ENCODE peak calls at places on chromosomes 4 and X, in five cellular contexts. One of them, this sample, is unnamed.

GRCh38 chr4:145938618-145939177 is at the start of gene ZNF827:
- DNase-seq in HCT116: peak; percentile 64
- DNase-seq in GM12878: peak; percentile 49
- DNase-seq in HepG2: peak; percentile 77
- DNase-seq in K562: no peak
- DNase-seq in this sample: peak; percentile 45

GRCh38 chrX:54494970-54495813 is 842 bp downstream of the FGD1 start:
- DNase-seq in HCT116: no peak
- DNase-seq in GM12878: no peak
- DNase-seq in HepG2: no peak
- DNase-seq in K562: no peak
- DNase-seq in this sample: no peak

GRCh38 chr4:56764206-56764605 is 57.3 kb downstream of the SPINK2 start:
- DNase-seq in HCT116: no peak
- DNase-seq in GM12878: no peak
- DNase-seq in HepG2: no peak
- DNase-seq in K562: no peak
- DNase-seq in this sample: peak; percentile 5

GRCh38 chr4:8332038-8332857 is 62.7 kb downstream of the HTRA3 start:
- DNase-seq in HCT116: no peak
- DNase-seq in GM12878: no peak
- DNase-seq in HepG2: no peak
- DNase-seq in K562: no peak
- DNase-seq in this sample: no peak

GRCh38 chr4:118941799-118942198 is 53.1 kb downstream of the SYNPO2 start:
- DNase-seq in HCT116: no peak
- DNase-seq in GM12878: no peak
- DNase-seq in HepG2: no peak
- DNase-seq in K562: no peak
- DNase-seq in this sample: peak; percentile 20

GRCh38 chrX:120308959-120309872 is 2.0 kb downstream of the TMEM255A start:
- DNase-seq in HCT116: peak; percentile 24
- DNase-seq in GM12878: peak; percentile 47
- DNase-seq in HepG2: peak; percentile 57
- DNase-seq in K562: no peak
- DNase-seq in this sample: peak; percentile 66

GRCh38 chrX:7083468-7084396 is 63.8 kb upstream of the STS start:
- DNase-seq in HCT116: peak; percentile 23
- DNase-seq in GM12878: peak; percentile 84
- DNase-seq in HepG2: no peak
- DNase-seq in K562: no peak
- DNase-seq in this sample: peak; percentile 90

GRCh38 chr4:60923075-60923474 is 277.1 kb upstream of the ADGRL3 start:
- DNase-seq in HCT116: no peak
- DNase-seq in GM12878: no peak
- DNase-seq in HepG2: no peak
- DNase-seq in K562: no peak
- DNase-seq in this sample: no peak

GRCh38 chr4:101944649-101945048 is 154.1 kb downstream of the BANK1 start:
- DNase-seq in HCT116: no peak
- DNase-seq in GM12878: no peak
- DNase-seq in HepG2: no peak
- DNase-seq in K562: no peak
- DNase-seq in this sample: no peak

GRCh38 chr4:5708829-5709680 is 696 bp upstream of the EVC2 start:
- DNase-seq in HCT116: no peak
- DNase-seq in GM12878: no peak
- DNase-seq in HepG2: no peak
- DNase-seq in K562: no peak
- DNase-seq in this sample: no peak

GRCh38 chr4:98262431-98262830 is 1.2 kb downstream of the RAP1GDS1 start:
- DNase-seq in HCT116: no peak
- DNase-seq in GM12878: no peak
- DNase-seq in HepG2: no peak
- DNase-seq in K562: no peak
- DNase-seq in this sample: no peak

GRCh38 chr4:39996811-39997210 is 19.1 kb upstream of the PDS5A start:
- DNase-seq in HCT116: no peak
- DNase-seq in GM12878: no peak
- DNase-seq in HepG2: no peak
- DNase-seq in K562: no peak
- DNase-seq in this sample: no peak

GRCh38 chr4:39998659-39999345 is 21.1 kb upstream of the PDS5A start:
- DNase-seq in HCT116: no peak
- DNase-seq in GM12878: no peak
- DNase-seq in HepG2: no peak
- DNase-seq in K562: no peak
- DNase-seq in this sample: no peak

GRCh38 chr4:39994356-39994755 is 16.6 kb upstream of the PDS5A start:
- DNase-seq in HCT116: no peak
- DNase-seq in GM12878: no peak
- DNase-seq in HepG2: no peak
- DNase-seq in K562: no peak
- DNase-seq in this sample: no peak
- H3K27me3 ChIP-seq in HCT116: no peaks in the 10 kb centered on the region
- H3K27me3 ChIP-seq in GM12878: no peaks in the 10 kb centered on the region
- H3K27me3 ChIP-seq in HepG2: no peaks in the 10 kb centered on the region
- H3K27me3 ChIP-seq in K562: no peaks in the 10 kb centered on the region
- H3K27me3 ChIP-seq in this sample: no peaks in the 10 kb centered on the region

GRCh38 chr4:138759508-138759907 is 256.1 kb upstream of the NOCT start:
- DNase-seq in HCT116: no peak
- DNase-seq in GM12878: no peak
- DNase-seq in HepG2: no peak
- DNase-seq in K562: no peak
- DNase-seq in this sample: no peak
- TF ChIP-seq REST in HCT116: no peak
- TF ChIP-seq REST in GM12878: no peak
- TF ChIP-seq REST in HepG2: no peak
- TF ChIP-seq REST in K562: no peak
- TF ChIP-seq REST in this sample: no peak

DNA sequence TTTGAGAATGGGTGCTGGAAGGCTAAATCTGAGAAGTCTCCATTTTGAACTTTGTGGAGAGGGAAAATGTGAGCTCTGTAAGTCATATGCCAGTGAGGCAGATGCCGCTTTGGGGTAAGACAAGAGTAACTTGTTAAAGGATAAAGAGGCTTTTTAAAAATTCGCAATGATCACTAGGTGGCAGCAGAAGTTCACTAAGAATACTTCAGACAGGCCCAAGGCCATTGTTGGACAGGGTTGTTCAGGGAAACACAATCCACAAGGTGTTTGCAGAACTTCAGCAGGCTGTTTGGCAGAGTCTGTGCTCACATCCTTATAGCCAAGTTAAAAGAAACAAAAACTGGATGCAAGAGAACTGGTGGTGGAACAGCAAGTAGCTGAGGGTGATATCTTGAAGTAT is 13.7 kb upstream of the PIGA start:
- DNase-seq in HCT116: peak; percentile 39
- DNase-seq in GM12878: no peak
- DNase-seq in HepG2: peak; percentile 55
- DNase-seq in K562: peak; percentile 29
- DNase-seq in this sample: peak; percentile 32
- TF ChIP-seq CTCF in HCT116: peak; percentile 18
- TF ChIP-seq CTCF in GM12878: peak; percentile 61
- TF ChIP-seq CTCF in HepG2: peak; percentile 63
- TF ChIP-seq CTCF in K562: peak; percentile 70
- TF ChIP-seq CTCF in this sample: no peak

GRCh38 chrX:43860646-43861370 is 21.4 kb downstream of the MAOB start:
- DNase-seq in HCT116: peak; percentile 36
- DNase-seq in GM12878: no peak
- DNase-seq in HepG2: peak; percentile 81
- DNase-seq in K562: no peak
- DNase-seq in this sample: no peak

GRCh38 chrX:43861750-43862149 is 20.5 kb downstream of the MAOB start:
- DNase-seq in HCT116: peak; percentile 42
- DNase-seq in GM12878: no peak
- DNase-seq in HepG2: peak; percentile 56
- DNase-seq in K562: no peak
- DNase-seq in this sample: no peak

GRCh38 chrX:43866423-43866822 is 15.8 kb downstream of the MAOB start:
- DNase-seq in HCT116: no peak
- DNase-seq in GM12878: no peak
- DNase-seq in HepG2: no peak
- DNase-seq in K562: no peak
- DNase-seq in this sample: no peak

GRCh38 chrX:43865791-43866190 is 16.5 kb downstream of the MAOB start:
- DNase-seq in HCT116: no peak
- DNase-seq in GM12878: no peak
- DNase-seq in HepG2: no peak
- DNase-seq in K562: no peak
- DNase-seq in this sample: no peak

GRCh38 chrX:43862434-43862833 is 19.8 kb downstream of the MAOB start:
- DNase-seq in HCT116: no peak
- DNase-seq in GM12878: no peak
- DNase-seq in HepG2: no peak
- DNase-seq in K562: no peak
- DNase-seq in this sample: no peak
- H3K27me3 ChIP-seq in HCT116: no peaks in the 10 kb centered on the region
- H3K27me3 ChIP-seq in GM12878: no peaks in the 10 kb centered on the region
- H3K27me3 ChIP-seq in HepG2: no peaks in the 10 kb centered on the region
- H3K27me3 ChIP-seq in K562: no peaks in the 10 kb centered on the region
- H3K27me3 ChIP-seq in this sample: no peaks in the 10 kb centered on the region

DNA sequence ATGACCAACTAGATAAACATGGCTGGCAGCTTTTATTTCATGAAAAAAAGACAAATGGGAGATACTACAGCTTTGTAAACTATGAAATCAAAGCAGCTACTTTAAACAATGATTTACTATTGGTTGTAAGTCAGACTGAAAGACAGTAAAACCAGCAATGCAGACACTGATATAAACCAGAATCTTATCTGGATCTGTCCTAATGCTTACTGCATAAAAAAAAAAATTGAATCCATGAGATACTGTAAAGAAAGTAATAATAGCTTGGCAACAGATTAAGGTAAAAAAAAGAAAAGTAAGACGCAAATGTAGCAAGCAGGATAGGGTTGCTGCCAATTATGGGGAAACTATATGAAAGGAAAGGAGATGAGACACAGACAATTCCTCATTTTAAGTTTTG is 7.3 kb downstream of the LCORL start:
- DNase-seq in HCT116: no peak
- DNase-seq in GM12878: no peak
- DNase-seq in HepG2: no peak
- DNase-seq in K562: no peak
- DNase-seq in this sample: no peak
- TF ChIP-seq REST in HCT116: no peak
- TF ChIP-seq REST in GM12878: no peak
- TF ChIP-seq REST in HepG2: no peak
- TF ChIP-seq REST in K562: no peak
- TF ChIP-seq REST in this sample: no peak

GRCh38 chr4:23934223-23934622 is 44.4 kb upstream of the PPARGC1A start:
- DNase-seq in HCT116: no peak
- DNase-seq in GM12878: no peak
- DNase-seq in HepG2: no peak
- DNase-seq in K562: no peak
- DNase-seq in this sample: no peak
- TF ChIP-seq CTCF in HCT116: no peak
- TF ChIP-seq CTCF in GM12878: no peak
- TF ChIP-seq CTCF in HepG2: peak; percentile 36
- TF ChIP-seq CTCF in K562: no peak
- TF ChIP-seq CTCF in this sample: no peak

GRCh38 chr4:152094851-152095700 is 334.3 kb upstream of the GATB start:
- DNase-seq in HCT116: no peak
- DNase-seq in GM12878: no peak
- DNase-seq in HepG2: no peak
- DNase-seq in K562: no peak
- DNase-seq in this sample: no peak
- H3K27me3 ChIP-seq in HCT116: no peaks in the 10 kb centered on the region
- H3K27me3 ChIP-seq in GM12878: no peaks in the 10 kb centered on the region
- H3K27me3 ChIP-seq in HepG2: no peaks in the 10 kb centered on the region
- H3K27me3 ChIP-seq in K562: peaks cover 47% of the 10 kb centered on the region
- H3K27me3 ChIP-seq in this sample: no peaks in the 10 kb centered on the region

GRCh38 chr4:147933779-147934178 is 201.9 kb downstream of the ARHGAP10 start:
- DNase-seq in HCT116: no peak
- DNase-seq in GM12878: no peak
- DNase-seq in HepG2: no peak
- DNase-seq in K562: no peak
- DNase-seq in this sample: no peak

GRCh38 chr4:147927377-147928137 is 195.7 kb downstream of the ARHGAP10 start:
- DNase-seq in HCT116: no peak
- DNase-seq in GM12878: no peak
- DNase-seq in HepG2: no peak
- DNase-seq in K562: no peak
- DNase-seq in this sample: no peak

GRCh38 chr4:147928400-147928799 is 196.5 kb downstream of the ARHGAP10 start:
- DNase-seq in HCT116: no peak
- DNase-seq in GM12878: no peak
- DNase-seq in HepG2: no peak
- DNase-seq in K562: no peak
- DNase-seq in this sample: no peak

GRCh38 chr4:147938481-147938880 is 206.6 kb downstream of the ARHGAP10 start:
- DNase-seq in HCT116: no peak
- DNase-seq in GM12878: no peak
- DNase-seq in HepG2: no peak
- DNase-seq in K562: no peak
- DNase-seq in this sample: no peak

GRCh38 chr4:147933316-147933715 is 201.4 kb downstream of the ARHGAP10 start:
- DNase-seq in HCT116: no peak
- DNase-seq in GM12878: no peak
- DNase-seq in HepG2: no peak
- DNase-seq in K562: no peak
- DNase-seq in this sample: no peak
- TF ChIP-seq REST in HCT116: no peak
- TF ChIP-seq REST in GM12878: no peak
- TF ChIP-seq REST in HepG2: no peak
- TF ChIP-seq REST in K562: no peak
- TF ChIP-seq REST in this sample: no peak

This sample was measured in HL-60.